ENCODE peak calls at places on chromosome 7, in six cellular contexts. One of them, this sample, is unnamed.

GRCh38 chr7:55438765-55439525 is 73.8 kb downstream of the LANCL2 start:
- DNase-seq in A549: no peak
- DNase-seq in tibial nerve: no peak
- DNase-seq in CD4-positive, alpha-beta T cell: no peak
- DNase-seq in suprapubic skin: no peak
- DNase-seq in HepG2: no peak
- DNase-seq in this sample: peak; percentile 9

GRCh38 chr7:7867835-7868234 is 100.8 kb upstream of the GLCCI1 start:
- DNase-seq in A549: no peak
- DNase-seq in tibial nerve: no peak
- DNase-seq in CD4-positive, alpha-beta T cell: no peak
- DNase-seq in suprapubic skin: no peak
- DNase-seq in HepG2: no peak
- DNase-seq in this sample: no peak

GRCh38 chr7:80027616-80028173 is 106.9 kb upstream of the GNAI1 start:
- DNase-seq in A549: no peak
- DNase-seq in tibial nerve: no peak
- DNase-seq in CD4-positive, alpha-beta T cell: no peak
- DNase-seq in suprapubic skin: no peak
- DNase-seq in HepG2: no peak
- DNase-seq in this sample: peak; percentile 1

GRCh38 chr7:70949862-70950261 is 182.1 kb upstream of the GALNT17 start:
- DNase-seq in A549: no peak
- DNase-seq in tibial nerve: no peak
- DNase-seq in CD4-positive, alpha-beta T cell: no peak
- DNase-seq in suprapubic skin: no peak
- DNase-seq in HepG2: no peak
- DNase-seq in this sample: no peak

GRCh38 chr7:128167316-128167691 is 73.8 kb upstream of the LEP start:
- DNase-seq in A549: peak; percentile 60
- DNase-seq in tibial nerve: no peak
- DNase-seq in CD4-positive, alpha-beta T cell: no peak
- DNase-seq in suprapubic skin: no peak
- DNase-seq in HepG2: no peak
- DNase-seq in this sample: peak; percentile 8

GRCh38 chr7:140723002-140723401 is 26.5 kb downstream of the NDUFB2 start:
- DNase-seq in A549: no peak
- DNase-seq in tibial nerve: no peak
- DNase-seq in CD4-positive, alpha-beta T cell: peak; percentile 39
- DNase-seq in suprapubic skin: no peak
- DNase-seq in HepG2: no peak
- DNase-seq in this sample: no peak

GRCh38 chr7:82131224-82131623 is 312.4 kb downstream of the CACNA2D1 start:
- DNase-seq in A549: peak; percentile 39
- DNase-seq in tibial nerve: no peak
- DNase-seq in CD4-positive, alpha-beta T cell: no peak
- DNase-seq in suprapubic skin: no peak
- DNase-seq in HepG2: no peak
- DNase-seq in this sample: no peak

GRCh38 chr7:2800923-2801682 is 43.0 kb downstream of the GNA12 start:
- DNase-seq in A549: no peak
- DNase-seq in tibial nerve: no peak
- DNase-seq in CD4-positive, alpha-beta T cell: no peak
- DNase-seq in suprapubic skin: no peak
- DNase-seq in HepG2: peak; percentile 34
- DNase-seq in this sample: peak; percentile 16

GRCh38 chr7:73719806-73720169 is 319 bp upstream of the STX1A start:
- DNase-seq in A549: no peak
- DNase-seq in tibial nerve: no peak
- DNase-seq in CD4-positive, alpha-beta T cell: no peak
- DNase-seq in suprapubic skin: no peak
- DNase-seq in HepG2: no peak
- DNase-seq in this sample: no peak

GRCh38 chr7:102833343-102833742 is 79.5 kb upstream of the LRRC17 start:
- DNase-seq in A549: no peak
- DNase-seq in tibial nerve: no peak
- DNase-seq in CD4-positive, alpha-beta T cell: no peak
- DNase-seq in suprapubic skin: no peak
- DNase-seq in HepG2: no peak
- DNase-seq in this sample: no peak

GRCh38 chr7:69693042-69693441 is 94.8 kb downstream of the AUTS2 start:
- DNase-seq in A549: no peak
- DNase-seq in tibial nerve: no peak
- DNase-seq in CD4-positive, alpha-beta T cell: no peak
- DNase-seq in suprapubic skin: no peak
- DNase-seq in HepG2: no peak
- DNase-seq in this sample: no peak

GRCh38 chr7:44064791-44065430 is 456 bp downstream of the PGAM2 start:
- DNase-seq in A549: no peak
- DNase-seq in tibial nerve: no peak
- DNase-seq in CD4-positive, alpha-beta T cell: peak; percentile 35
- DNase-seq in suprapubic skin: peak; percentile 77
- DNase-seq in HepG2: no peak
- DNase-seq in this sample: peak; percentile 49

GRCh38 chr7:41584746-41585145 is 118.1 kb downstream of the INHBA start:
- DNase-seq in A549: no peak
- DNase-seq in tibial nerve: no peak
- DNase-seq in CD4-positive, alpha-beta T cell: no peak
- DNase-seq in suprapubic skin: no peak
- DNase-seq in HepG2: no peak
- DNase-seq in this sample: no peak

GRCh38 chr7:64951250-64951848 is 39.5 kb downstream of the ZNF117 start:
- DNase-seq in A549: peak; percentile 46
- DNase-seq in tibial nerve: no peak
- DNase-seq in CD4-positive, alpha-beta T cell: no peak
- DNase-seq in suprapubic skin: no peak
- DNase-seq in HepG2: peak; percentile 52
- DNase-seq in this sample: peak; percentile 48

GRCh38 chr7:29102554-29103151 is 43.7 kb downstream of the CPVL start:
- DNase-seq in A549: peak; percentile 49
- DNase-seq in tibial nerve: peak; percentile 44
- DNase-seq in CD4-positive, alpha-beta T cell: no peak
- DNase-seq in suprapubic skin: no peak
- DNase-seq in HepG2: peak; percentile 48
- DNase-seq in this sample: peak; percentile 56

GRCh38 chr7:1372671-1373379 is 86.4 kb downstream of the MICALL2 start:
- DNase-seq in A549: no peak
- DNase-seq in tibial nerve: no peak
- DNase-seq in CD4-positive, alpha-beta T cell: no peak
- DNase-seq in suprapubic skin: no peak
- DNase-seq in HepG2: peak; percentile 15
- DNase-seq in this sample: no peak

GRCh38 chr7:51350195-51350896 is 33.7 kb upstream of the COBL start:
- DNase-seq in A549: peak; percentile 69
- DNase-seq in tibial nerve: no peak
- DNase-seq in CD4-positive, alpha-beta T cell: no peak
- DNase-seq in suprapubic skin: no peak
- DNase-seq in HepG2: peak; percentile 33
- DNase-seq in this sample: peak; percentile 34

GRCh38 chr7:128710391-128710930 is 28.7 kb upstream of the CALU start:
- DNase-seq in A549: no peak
- DNase-seq in tibial nerve: no peak
- DNase-seq in CD4-positive, alpha-beta T cell: no peak
- DNase-seq in suprapubic skin: no peak
- DNase-seq in HepG2: no peak
- DNase-seq in this sample: no peak

GRCh38 chr7:139725077-139725476 is 52.7 kb downstream of the HIPK2 start:
- DNase-seq in A549: no peak
- DNase-seq in tibial nerve: no peak
- DNase-seq in CD4-positive, alpha-beta T cell: no peak
- DNase-seq in suprapubic skin: no peak
- DNase-seq in HepG2: no peak
- DNase-seq in this sample: no peak

GRCh38 chr7:74503061-74503460 is 49.4 kb downstream of the GTF2IRD1 start:
- DNase-seq in A549: no peak
- DNase-seq in tibial nerve: no peak
- DNase-seq in CD4-positive, alpha-beta T cell: no peak
- DNase-seq in suprapubic skin: no peak
- DNase-seq in HepG2: no peak
- DNase-seq in this sample: no peak

GRCh38 chr7:69817096-69817495 is 218.8 kb downstream of the AUTS2 start:
- DNase-seq in A549: no peak
- DNase-seq in tibial nerve: no peak
- DNase-seq in CD4-positive, alpha-beta T cell: no peak
- DNase-seq in suprapubic skin: no peak
- DNase-seq in HepG2: no peak
- DNase-seq in this sample: no peak

GRCh38 chr7:34523233-34523918 is 134.6 kb upstream of the NPSR1 start:
- DNase-seq in A549: peak; percentile 7
- DNase-seq in tibial nerve: no peak
- DNase-seq in CD4-positive, alpha-beta T cell: no peak
- DNase-seq in suprapubic skin: no peak
- DNase-seq in HepG2: no peak
- DNase-seq in this sample: no peak

GRCh38 chr7:100705341-100705752 is 574 bp upstream of the POP7 start:
- DNase-seq in A549: peak; percentile 71
- DNase-seq in tibial nerve: peak; percentile 62
- DNase-seq in CD4-positive, alpha-beta T cell: peak; percentile 82
- DNase-seq in suprapubic skin: no peak
- DNase-seq in HepG2: peak; percentile 58
- DNase-seq in this sample: peak; percentile 54

GRCh38 chr7:77935652-77936348 is 137.2 kb downstream of the PHTF2 start:
- DNase-seq in A549: no peak
- DNase-seq in tibial nerve: no peak
- DNase-seq in CD4-positive, alpha-beta T cell: no peak
- DNase-seq in suprapubic skin: no peak
- DNase-seq in HepG2: no peak
- DNase-seq in this sample: no peak

GRCh38 chr7:7569113-7569527 is 2.4 kb downstream of the MIOS start:
- DNase-seq in A549: no peak
- DNase-seq in tibial nerve: no peak
- DNase-seq in CD4-positive, alpha-beta T cell: no peak
- DNase-seq in suprapubic skin: no peak
- DNase-seq in HepG2: no peak
- DNase-seq in this sample: no peak

GRCh38 chr7:17781491-17782215 is 158.6 kb downstream of the SNX13 start:
- DNase-seq in A549: no peak
- DNase-seq in tibial nerve: no peak
- DNase-seq in CD4-positive, alpha-beta T cell: no peak
- DNase-seq in suprapubic skin: no peak
- DNase-seq in HepG2: no peak
- DNase-seq in this sample: peak; percentile 5
- H3K27ac ChIP-seq in A549: no peak overlapping the region
- H3K27ac ChIP-seq in tibial nerve: no peak overlapping the region
- H3K27ac ChIP-seq in CD4-positive, alpha-beta T cell: no peak overlapping the region
- H3K27ac ChIP-seq in suprapubic skin: no peak overlapping the region
- H3K27ac ChIP-seq in HepG2: no peak overlapping the region
- H3K27ac ChIP-seq in this sample: no peak overlapping the region

DNA sequence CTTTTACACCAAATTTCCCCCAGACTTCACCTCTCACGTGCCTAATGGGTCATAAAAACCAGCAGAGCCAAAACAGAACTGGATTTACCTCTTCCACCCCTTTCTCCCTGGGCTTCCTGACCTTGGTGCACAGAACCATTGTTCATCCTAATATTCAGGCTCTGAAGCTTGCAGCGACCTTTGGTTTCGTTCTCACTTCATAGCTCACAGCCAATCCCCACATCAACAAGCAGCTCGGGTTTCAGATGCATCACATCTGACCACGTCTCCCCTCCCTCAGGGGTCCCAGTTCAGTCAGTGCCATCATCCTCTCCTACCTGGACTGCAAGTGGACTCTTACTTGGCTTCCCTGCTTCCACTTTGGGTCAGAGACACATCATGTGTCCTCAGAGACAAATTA is 141.6 kb upstream of the DPP6 start:
- DNase-seq in A549: no peak
- DNase-seq in tibial nerve: no peak
- DNase-seq in CD4-positive, alpha-beta T cell: no peak
- DNase-seq in suprapubic skin: no peak
- DNase-seq in HepG2: no peak
- DNase-seq in this sample: no peak
- H3K9me3 ChIP-seq in A549: no peaks in the 10 kb centered on the region
- H3K9me3 ChIP-seq in tibial nerve: no peaks in the 10 kb centered on the region
- H3K9me3 ChIP-seq in CD4-positive, alpha-beta T cell: no peaks in the 10 kb centered on the region
- H3K9me3 ChIP-seq in suprapubic skin: no peaks in the 10 kb centered on the region
- H3K9me3 ChIP-seq in HepG2: no peaks in the 10 kb centered on the region
- H3K9me3 ChIP-seq in this sample: no peaks in the 10 kb centered on the region

GRCh38 chr7:111363099-111363498 is 199.2 kb downstream of the IMMP2L start:
- DNase-seq in A549: no peak
- DNase-seq in tibial nerve: no peak
- DNase-seq in CD4-positive, alpha-beta T cell: no peak
- DNase-seq in suprapubic skin: no peak
- DNase-seq in HepG2: no peak
- DNase-seq in this sample: no peak

GRCh38 chr7:111364413-111364812 is 197.9 kb downstream of the IMMP2L start:
- DNase-seq in A549: peak; percentile 47
- DNase-seq in tibial nerve: no peak
- DNase-seq in CD4-positive, alpha-beta T cell: no peak
- DNase-seq in suprapubic skin: no peak
- DNase-seq in HepG2: no peak
- DNase-seq in this sample: no peak

GRCh38 chr7:111357691-111358090 is 204.6 kb downstream of the IMMP2L start:
- DNase-seq in A549: peak; percentile 18
- DNase-seq in tibial nerve: no peak
- DNase-seq in CD4-positive, alpha-beta T cell: no peak
- DNase-seq in suprapubic skin: no peak
- DNase-seq in HepG2: no peak
- DNase-seq in this sample: peak; percentile 84

GRCh38 chr7:111358915-111359314 is 203.4 kb downstream of the IMMP2L start:
- DNase-seq in A549: no peak
- DNase-seq in tibial nerve: no peak
- DNase-seq in CD4-positive, alpha-beta T cell: no peak
- DNase-seq in suprapubic skin: no peak
- DNase-seq in HepG2: no peak
- DNase-seq in this sample: no peak

GRCh38 chr7:111362660-111363059 is 199.6 kb downstream of the IMMP2L start:
- DNase-seq in A549: peak; percentile 7
- DNase-seq in tibial nerve: no peak
- DNase-seq in CD4-positive, alpha-beta T cell: no peak
- DNase-seq in suprapubic skin: no peak
- DNase-seq in HepG2: no peak
- DNase-seq in this sample: no peak
- H3K27ac ChIP-seq in A549: no peak overlapping the region
- H3K27ac ChIP-seq in tibial nerve: no peak overlapping the region
- H3K27ac ChIP-seq in CD4-positive, alpha-beta T cell: no peak overlapping the region
- H3K27ac ChIP-seq in suprapubic skin: no peak overlapping the region
- H3K27ac ChIP-seq in HepG2: no peak overlapping the region
- H3K27ac ChIP-seq in this sample: no peak overlapping the region

GRCh38 chr7:22127835-22128527 is 182.3 kb upstream of the CDCA7L start:
- DNase-seq in A549: no peak
- DNase-seq in tibial nerve: no peak
- DNase-seq in CD4-positive, alpha-beta T cell: no peak
- DNase-seq in suprapubic skin: no peak
- DNase-seq in HepG2: no peak
- DNase-seq in this sample: no peak

GRCh38 chr7:22125436-22125835 is 179.7 kb upstream of the CDCA7L start:
- DNase-seq in A549: no peak
- DNase-seq in tibial nerve: no peak
- DNase-seq in CD4-positive, alpha-beta T cell: no peak
- DNase-seq in suprapubic skin: no peak
- DNase-seq in HepG2: no peak
- DNase-seq in this sample: no peak

GRCh38 chr7:22129819-22130580 is 184.3 kb upstream of the CDCA7L start:
- DNase-seq in A549: no peak
- DNase-seq in tibial nerve: no peak
- DNase-seq in CD4-positive, alpha-beta T cell: no peak
- DNase-seq in suprapubic skin: no peak
- DNase-seq in HepG2: no peak
- DNase-seq in this sample: no peak

GRCh38 chr7:22128528-22128920 is 182.8 kb upstream of the CDCA7L start:
- DNase-seq in A549: no peak
- DNase-seq in tibial nerve: no peak
- DNase-seq in CD4-positive, alpha-beta T cell: no peak
- DNase-seq in suprapubic skin: no peak
- DNase-seq in HepG2: no peak
- DNase-seq in this sample: no peak

GRCh38 chr7:22129166-22129565 is 183.5 kb upstream of the CDCA7L start:
- DNase-seq in A549: no peak
- DNase-seq in tibial nerve: no peak
- DNase-seq in CD4-positive, alpha-beta T cell: no peak
- DNase-seq in suprapubic skin: no peak
- DNase-seq in HepG2: no peak
- DNase-seq in this sample: no peak
- H3K9me3 ChIP-seq in A549: no peaks in the 10 kb centered on the region
- H3K9me3 ChIP-seq in tibial nerve: no peaks in the 10 kb centered on the region
- H3K9me3 ChIP-seq in CD4-positive, alpha-beta T cell: no peaks in the 10 kb centered on the region
- H3K9me3 ChIP-seq in suprapubic skin: no peaks in the 10 kb centered on the region
- H3K9me3 ChIP-seq in HepG2: no peaks in the 10 kb centered on the region
- H3K9me3 ChIP-seq in this sample: no peaks in the 10 kb centered on the region

This sample was measured in small intestine.